ENCODE peak calls at places on chromosome 19, in nine cellular contexts. One of them, this sample, is unnamed.

GRCh38 chr19:50377051-50377441 is 789 bp downstream of the NR1H2 start:
- DNase-seq in immature natural killer cell: peak; percentile 40
- DNase-seq in nephron progenitor cell: peak; percentile 66
- DNase-seq in GM03348: no peak
- DNase-seq in activated gamma-delta T cell treated with Interleukin-2 at 50 U/mL for 16 hours: peak; percentile 45
- DNase-seq in endodermal cell: peak; percentile 90
- DNase-seq in MM.1S: no peak
- DNase-seq in heart left ventricle: no peak
- DNase-seq in neural progenitor cell: no peak
- DNase-seq in this sample: no peak

GRCh38 chr19:39320948-39321831 is 527 bp upstream of the LRFN1 start:
- DNase-seq in GM03348: no peak
- DNase-seq in heart left ventricle: no peak
- DNase-seq in nephron progenitor cell: peak; percentile 69
- DNase-seq in activated gamma-delta T cell treated with Interleukin-2 at 50 U/mL for 16 hours: no peak
- DNase-seq in MM.1S: no peak
- DNase-seq in immature natural killer cell: no peak
- DNase-seq in endodermal cell: peak; percentile 62
- DNase-seq in neural progenitor cell: no peak
- DNase-seq in this sample: no peak

GRCh38 chr19:2289714-2290435 is 7.9 kb upstream of the PEAK3 start:
- DNase-seq in neural progenitor cell: peak; percentile 53
- DNase-seq in activated gamma-delta T cell treated with Interleukin-2 at 50 U/mL for 16 hours: peak; percentile 72
- DNase-seq in nephron progenitor cell: peak; percentile 40
- DNase-seq in GM03348: no peak
- DNase-seq in immature natural killer cell: peak; percentile 70
- DNase-seq in heart left ventricle: no peak
- DNase-seq in MM.1S: peak; percentile 58
- DNase-seq in endodermal cell: peak; percentile 70
- DNase-seq in this sample: no peak

GRCh38 chr19:19530423-19530804 is 1.7 kb downstream of the YJEFN3 start:
- DNase-seq in GM03348: peak; percentile 61
- DNase-seq in immature natural killer cell: no peak
- DNase-seq in endodermal cell: peak; percentile 79
- DNase-seq in neural progenitor cell: no peak
- DNase-seq in activated gamma-delta T cell treated with Interleukin-2 at 50 U/mL for 16 hours: no peak
- DNase-seq in nephron progenitor cell: no peak
- DNase-seq in MM.1S: no peak
- DNase-seq in heart left ventricle: no peak
- DNase-seq in this sample: no peak

GRCh38 chr19:7658219-7658686 is 10.6 kb upstream of the RETN start:
- DNase-seq in heart left ventricle: no peak
- DNase-seq in GM03348: no peak
- DNase-seq in MM.1S: peak; percentile 83
- DNase-seq in nephron progenitor cell: no peak
- DNase-seq in activated gamma-delta T cell treated with Interleukin-2 at 50 U/mL for 16 hours: no peak
- DNase-seq in neural progenitor cell: peak; percentile 54
- DNase-seq in endodermal cell: no peak
- DNase-seq in immature natural killer cell: no peak
- DNase-seq in this sample: no peak

GRCh38 chr19:29737461-29738000 is 22.5 kb upstream of the C19orf12 start:
- DNase-seq in endodermal cell: no peak
- DNase-seq in activated gamma-delta T cell treated with Interleukin-2 at 50 U/mL for 16 hours: no peak
- DNase-seq in heart left ventricle: no peak
- DNase-seq in MM.1S: no peak
- DNase-seq in nephron progenitor cell: no peak
- DNase-seq in neural progenitor cell: no peak
- DNase-seq in immature natural killer cell: no peak
- DNase-seq in GM03348: no peak
- DNase-seq in this sample: no peak

GRCh38 chr19:39175564-39175963 is 21.2 kb upstream of the NCCRP1 start:
- DNase-seq in endodermal cell: no peak
- DNase-seq in activated gamma-delta T cell treated with Interleukin-2 at 50 U/mL for 16 hours: no peak
- DNase-seq in GM03348: no peak
- DNase-seq in neural progenitor cell: no peak
- DNase-seq in heart left ventricle: no peak
- DNase-seq in nephron progenitor cell: no peak
- DNase-seq in MM.1S: no peak
- DNase-seq in immature natural killer cell: no peak
- DNase-seq in this sample: no peak

GRCh38 chr19:1644070-1644469 is 8.3 kb downstream of the TCF3 start:
- DNase-seq in GM03348: no peak
- DNase-seq in immature natural killer cell: no peak
- DNase-seq in heart left ventricle: no peak
- DNase-seq in neural progenitor cell: no peak
- DNase-seq in endodermal cell: no peak
- DNase-seq in activated gamma-delta T cell treated with Interleukin-2 at 50 U/mL for 16 hours: no peak
- DNase-seq in MM.1S: no peak
- DNase-seq in nephron progenitor cell: no peak
- DNase-seq in this sample: no peak

GRCh38 chr19:42396248-42396541 is 6.1 kb upstream of the CNFN start:
- DNase-seq in GM03348: no peak
- DNase-seq in endodermal cell: no peak
- DNase-seq in heart left ventricle: no peak
- DNase-seq in immature natural killer cell: no peak
- DNase-seq in MM.1S: no peak
- DNase-seq in neural progenitor cell: no peak
- DNase-seq in activated gamma-delta T cell treated with Interleukin-2 at 50 U/mL for 16 hours: no peak
- DNase-seq in nephron progenitor cell: no peak
- DNase-seq in this sample: no peak

GRCh38 chr19:38209671-38210457 is 14.2 kb downstream of the DPF1 start:
- DNase-seq in GM03348: peak; percentile 80
- DNase-seq in nephron progenitor cell: peak; percentile 57
- DNase-seq in activated gamma-delta T cell treated with Interleukin-2 at 50 U/mL for 16 hours: no peak
- DNase-seq in MM.1S: no peak
- DNase-seq in endodermal cell: peak; percentile 76
- DNase-seq in immature natural killer cell: no peak
- DNase-seq in heart left ventricle: peak; percentile 84
- DNase-seq in neural progenitor cell: peak; percentile 87
- DNase-seq in this sample: peak; percentile 46

GRCh38 chr19:2412449-2412848 is 14.9 kb downstream of the TIMM13 start:
- DNase-seq in GM03348: no peak
- DNase-seq in heart left ventricle: no peak
- DNase-seq in immature natural killer cell: no peak
- DNase-seq in activated gamma-delta T cell treated with Interleukin-2 at 50 U/mL for 16 hours: no peak
- DNase-seq in MM.1S: no peak
- DNase-seq in nephron progenitor cell: no peak
- DNase-seq in neural progenitor cell: no peak
- DNase-seq in endodermal cell: no peak
- DNase-seq in this sample: no peak

GRCh38 chr19:53057904-53058579 is 13.5 kb downstream of the ERVV-2 start:
- DNase-seq in MM.1S: no peak
- DNase-seq in neural progenitor cell: peak; percentile 66
- DNase-seq in nephron progenitor cell: peak; percentile 54
- DNase-seq in heart left ventricle: peak; percentile 28
- DNase-seq in endodermal cell: peak; percentile 88
- DNase-seq in immature natural killer cell: no peak
- DNase-seq in activated gamma-delta T cell treated with Interleukin-2 at 50 U/mL for 16 hours: no peak
- DNase-seq in GM03348: peak; percentile 37
- DNase-seq in this sample: no peak

GRCh38 chr19:33562636-33563035 is 41.0 kb upstream of the PEPD start:
- DNase-seq in MM.1S: no peak
- DNase-seq in endodermal cell: no peak
- DNase-seq in heart left ventricle: no peak
- DNase-seq in nephron progenitor cell: no peak
- DNase-seq in activated gamma-delta T cell treated with Interleukin-2 at 50 U/mL for 16 hours: no peak
- DNase-seq in neural progenitor cell: peak; percentile 29
- DNase-seq in GM03348: no peak
- DNase-seq in immature natural killer cell: no peak
- DNase-seq in this sample: no peak

GRCh38 chr19:17686592-17687042 is 1.5 kb downstream of the UNC13A start:
- DNase-seq in neural progenitor cell: peak; percentile 66
- DNase-seq in immature natural killer cell: no peak
- DNase-seq in activated gamma-delta T cell treated with Interleukin-2 at 50 U/mL for 16 hours: no peak
- DNase-seq in heart left ventricle: peak; percentile 59
- DNase-seq in GM03348: peak; percentile 52
- DNase-seq in nephron progenitor cell: peak; percentile 41
- DNase-seq in MM.1S: no peak
- DNase-seq in endodermal cell: peak; percentile 95
- DNase-seq in this sample: no peak

GRCh38 chr19:38907227-38907626 is 4.8 kb downstream of the CCER2 start:
- DNase-seq in activated gamma-delta T cell treated with Interleukin-2 at 50 U/mL for 16 hours: no peak
- DNase-seq in endodermal cell: no peak
- DNase-seq in GM03348: no peak
- DNase-seq in neural progenitor cell: no peak
- DNase-seq in MM.1S: no peak
- DNase-seq in nephron progenitor cell: no peak
- DNase-seq in heart left ventricle: no peak
- DNase-seq in immature natural killer cell: no peak
- DNase-seq in this sample: no peak

GRCh38 chr19:50513746-50514345 is at the start of gene ASPDH:
- DNase-seq in neural progenitor cell: peak; percentile 50
- DNase-seq in immature natural killer cell: no peak
- DNase-seq in GM03348: no peak
- DNase-seq in MM.1S: no peak
- DNase-seq in heart left ventricle: no peak
- DNase-seq in activated gamma-delta T cell treated with Interleukin-2 at 50 U/mL for 16 hours: no peak
- DNase-seq in nephron progenitor cell: no peak
- DNase-seq in endodermal cell: peak; percentile 54
- DNase-seq in this sample: no peak

GRCh38 chr19:10289836-10290438 is at the start of gene ICAM5:
- DNase-seq in GM03348: peak; percentile 50
- DNase-seq in immature natural killer cell: no peak
- DNase-seq in endodermal cell: no peak
- DNase-seq in activated gamma-delta T cell treated with Interleukin-2 at 50 U/mL for 16 hours: peak; percentile 31
- DNase-seq in neural progenitor cell: no peak
- DNase-seq in MM.1S: no peak
- DNase-seq in heart left ventricle: no peak
- DNase-seq in nephron progenitor cell: peak; percentile 56
- DNase-seq in this sample: no peak

GRCh38 chr19:2053601-2054389 is 2.8 kb upstream of the MKNK2 start:
- DNase-seq in endodermal cell: no peak
- DNase-seq in heart left ventricle: peak; percentile 78
- DNase-seq in GM03348: no peak
- DNase-seq in immature natural killer cell: no peak
- DNase-seq in MM.1S: no peak
- DNase-seq in neural progenitor cell: no peak
- DNase-seq in nephron progenitor cell: no peak
- DNase-seq in activated gamma-delta T cell treated with Interleukin-2 at 50 U/mL for 16 hours: no peak
- DNase-seq in this sample: no peak

GRCh38 chr19:14073925-14074838 is 1.6 kb downstream of the MISP3 start:
- DNase-seq in nephron progenitor cell: peak; percentile 37
- DNase-seq in activated gamma-delta T cell treated with Interleukin-2 at 50 U/mL for 16 hours: peak; percentile 20
- DNase-seq in GM03348: no peak
- DNase-seq in heart left ventricle: peak; percentile 36
- DNase-seq in immature natural killer cell: peak; percentile 18
- DNase-seq in neural progenitor cell: no peak
- DNase-seq in endodermal cell: no peak
- DNase-seq in MM.1S: no peak
- DNase-seq in this sample: no peak

GRCh38 chr19:49468746-49469447 is 5.1 kb upstream of the FLT3LG start:
- DNase-seq in neural progenitor cell: peak; percentile 94
- DNase-seq in nephron progenitor cell: peak; percentile 64
- DNase-seq in immature natural killer cell: peak; percentile 97
- DNase-seq in activated gamma-delta T cell treated with Interleukin-2 at 50 U/mL for 16 hours: peak; percentile 83
- DNase-seq in GM03348: peak; percentile 51
- DNase-seq in heart left ventricle: peak; percentile 86
- DNase-seq in MM.1S: peak; percentile 94
- DNase-seq in endodermal cell: peak; percentile 93
- DNase-seq in this sample: peak; percentile 75

GRCh38 chr19:18119243-18120105 is 21.9 kb downstream of the MAST3 start:
- DNase-seq in endodermal cell: no peak
- DNase-seq in activated gamma-delta T cell treated with Interleukin-2 at 50 U/mL for 16 hours: peak; percentile 54
- DNase-seq in neural progenitor cell: no peak
- DNase-seq in immature natural killer cell: peak; percentile 47
- DNase-seq in heart left ventricle: no peak
- DNase-seq in nephron progenitor cell: no peak
- DNase-seq in MM.1S: peak; percentile 69
- DNase-seq in GM03348: no peak
- DNase-seq in this sample: no peak

GRCh38 chr19:14127929-14128509 is 8.4 kb downstream of the ASF1B start:
- DNase-seq in immature natural killer cell: no peak
- DNase-seq in endodermal cell: no peak
- DNase-seq in GM03348: no peak
- DNase-seq in activated gamma-delta T cell treated with Interleukin-2 at 50 U/mL for 16 hours: no peak
- DNase-seq in neural progenitor cell: no peak
- DNase-seq in nephron progenitor cell: no peak
- DNase-seq in MM.1S: peak; percentile 75
- DNase-seq in heart left ventricle: peak; percentile 47
- DNase-seq in this sample: peak; percentile 44

GRCh38 chr19:4969772-4970531 is 1.0 kb downstream of the KDM4B start:
- DNase-seq in MM.1S: peak; percentile 26
- DNase-seq in neural progenitor cell: peak; percentile 31
- DNase-seq in activated gamma-delta T cell treated with Interleukin-2 at 50 U/mL for 16 hours: no peak
- DNase-seq in endodermal cell: peak; percentile 64
- DNase-seq in nephron progenitor cell: no peak
- DNase-seq in immature natural killer cell: no peak
- DNase-seq in GM03348: no peak
- DNase-seq in heart left ventricle: no peak
- DNase-seq in this sample: peak; percentile 24

GRCh38 chr19:10122066-10122465 is 2.4 kb upstream of the EIF3G start:
- DNase-seq in immature natural killer cell: no peak
- DNase-seq in MM.1S: no peak
- DNase-seq in endodermal cell: no peak
- DNase-seq in GM03348: peak; percentile 56
- DNase-seq in neural progenitor cell: no peak
- DNase-seq in heart left ventricle: no peak
- DNase-seq in nephron progenitor cell: no peak
- DNase-seq in activated gamma-delta T cell treated with Interleukin-2 at 50 U/mL for 16 hours: no peak
- DNase-seq in this sample: peak; percentile 77

GRCh38 chr19:33032218-33032781 is 32.4 kb downstream of the RHPN2 start:
- DNase-seq in nephron progenitor cell: no peak
- DNase-seq in MM.1S: no peak
- DNase-seq in heart left ventricle: no peak
- DNase-seq in activated gamma-delta T cell treated with Interleukin-2 at 50 U/mL for 16 hours: no peak
- DNase-seq in endodermal cell: peak; percentile 78
- DNase-seq in neural progenitor cell: peak; percentile 19
- DNase-seq in immature natural killer cell: no peak
- DNase-seq in GM03348: no peak
- DNase-seq in this sample: no peak

GRCh38 chr19:45253396-45254027 is 2.4 kb downstream of the MARK4 start:
- DNase-seq in activated gamma-delta T cell treated with Interleukin-2 at 50 U/mL for 16 hours: no peak
- DNase-seq in MM.1S: no peak
- DNase-seq in nephron progenitor cell: no peak
- DNase-seq in neural progenitor cell: no peak
- DNase-seq in endodermal cell: no peak
- DNase-seq in GM03348: peak; percentile 60
- DNase-seq in immature natural killer cell: no peak
- DNase-seq in heart left ventricle: no peak
- DNase-seq in this sample: peak; percentile 30